ENCODE peak calls at places on chromosomes 11 and 22, in eight cellular contexts. One of them, this sample, is unnamed.

GRCh38 chr11:104784684-104785460 is 113.4 kb downstream of the CASP12 start:
- ATAC-seq in HCT116: no peak
- ATAC-seq in Panc1: no peak
- ATAC-seq in K562: no peak
- ATAC-seq in HepG2: no peak
- ATAC-seq in GM12878: no peak
- ATAC-seq in GM23338: no peak
- ATAC-seq in upper lobe of left lung: no peak
- ATAC-seq in this sample: no peak

GRCh38 chr11:84398017-84398626 is 1112.0 kb upstream of the CCDC90B start:
- ATAC-seq in HCT116: no peak
- ATAC-seq in Panc1: no peak
- ATAC-seq in K562: no peak
- ATAC-seq in HepG2: peak; percentile 53
- ATAC-seq in GM12878: peak; percentile 44
- ATAC-seq in GM23338: peak; percentile 69
- ATAC-seq in upper lobe of left lung: no peak
- ATAC-seq in this sample: no peak

GRCh38 chr11:12267921-12268320 is 109.5 kb upstream of the PARVA start:
- ATAC-seq in HCT116: no peak
- ATAC-seq in Panc1: no peak
- ATAC-seq in K562: no peak
- ATAC-seq in HepG2: no peak
- ATAC-seq in GM12878: no peak
- ATAC-seq in GM23338: no peak
- ATAC-seq in upper lobe of left lung: no peak
- ATAC-seq in this sample: no peak

GRCh38 chr11:70815485-70815832 is 417.1 kb downstream of the CTTN start:
- ATAC-seq in HCT116: no peak
- ATAC-seq in Panc1: no peak
- ATAC-seq in K562: no peak
- ATAC-seq in HepG2: peak; percentile 24
- ATAC-seq in GM12878: no peak
- ATAC-seq in GM23338: no peak
- ATAC-seq in upper lobe of left lung: no peak
- ATAC-seq in this sample: no peak

GRCh38 chr22:27631641-27632040 is 169.9 kb downstream of the MN1 start:
- ATAC-seq in HCT116: no peak
- ATAC-seq in Panc1: no peak
- ATAC-seq in K562: no peak
- ATAC-seq in HepG2: no peak
- ATAC-seq in GM12878: no peak
- ATAC-seq in GM23338: no peak
- ATAC-seq in upper lobe of left lung: no peak
- ATAC-seq in this sample: no peak

GRCh38 chr22:46353483-46354105 is 18.1 kb downstream of the TRMU start:
- ATAC-seq in HCT116: no peak
- ATAC-seq in Panc1: no peak
- ATAC-seq in K562: no peak
- ATAC-seq in HepG2: no peak
- ATAC-seq in GM12878: no peak
- ATAC-seq in GM23338: no peak
- ATAC-seq in upper lobe of left lung: no peak
- ATAC-seq in this sample: no peak

GRCh38 chr22:48581821-48582469 is 1245.7 kb downstream of the BRD1 start:
- ATAC-seq in HCT116: no peak
- ATAC-seq in Panc1: no peak
- ATAC-seq in K562: no peak
- ATAC-seq in HepG2: peak; percentile 6
- ATAC-seq in GM12878: no peak
- ATAC-seq in GM23338: peak; percentile 6
- ATAC-seq in upper lobe of left lung: no peak
- ATAC-seq in this sample: no peak

GRCh38 chr22:46195487-46196165 is 45.3 kb downstream of the PPARA start:
- ATAC-seq in HCT116: no peak
- ATAC-seq in Panc1: no peak
- ATAC-seq in K562: no peak
- ATAC-seq in HepG2: no peak
- ATAC-seq in GM12878: no peak
- ATAC-seq in GM23338: no peak
- ATAC-seq in upper lobe of left lung: no peak
- ATAC-seq in this sample: no peak

GRCh38 chr11:64076764-64077163 is 41.0 kb downstream of the FLRT1 start:
- ATAC-seq in HCT116: no peak
- ATAC-seq in Panc1: no peak
- ATAC-seq in K562: no peak
- ATAC-seq in HepG2: no peak
- ATAC-seq in GM12878: no peak
- ATAC-seq in GM23338: no peak
- ATAC-seq in upper lobe of left lung: no peak
- ATAC-seq in this sample: no peak

DNA sequence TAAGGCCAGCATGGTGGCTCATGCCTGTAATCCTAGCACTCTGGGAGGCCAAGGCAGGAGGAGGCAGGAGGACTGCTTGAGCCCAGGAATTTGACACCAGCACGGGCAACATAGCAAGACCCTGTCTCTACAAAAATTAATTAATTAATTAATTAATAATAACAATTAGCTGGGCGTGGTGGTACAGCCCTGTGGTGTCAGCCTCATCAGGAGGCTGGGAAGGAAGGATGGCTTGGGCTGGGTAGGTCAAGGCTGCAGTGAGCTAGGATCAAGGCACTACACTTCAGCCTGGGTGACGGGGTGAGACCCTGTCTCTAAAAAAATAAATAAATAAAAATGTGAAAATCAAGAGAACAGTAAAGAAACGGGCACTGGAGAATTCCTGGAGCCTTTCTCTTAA is 1.3 kb downstream of the ARFGAP3 start:
- ATAC-seq in HCT116: no peak
- ATAC-seq in Panc1: no peak
- ATAC-seq in K562: no peak
- ATAC-seq in HepG2: no peak
- ATAC-seq in GM12878: no peak
- ATAC-seq in GM23338: no peak
- ATAC-seq in upper lobe of left lung: no peak
- ATAC-seq in this sample: no peak
- H3K4me3 ChIP-seq in HCT116: peak overlapping the region; percentile 69
- H3K4me3 ChIP-seq in Panc1: peak overlapping the region; percentile 87
- H3K4me3 ChIP-seq in K562: peak overlapping the region; percentile 54
- H3K4me3 ChIP-seq in HepG2: peak overlapping the region; percentile 95
- H3K4me3 ChIP-seq in GM12878: peak overlapping the region; percentile 87
- H3K4me3 ChIP-seq in GM23338: peak overlapping the region; percentile 91
- H3K4me3 ChIP-seq in upper lobe of left lung: peak overlapping the region; percentile 51
- H3K4me3 ChIP-seq in this sample: peak overlapping the region; percentile 60

GRCh38 chr22:41917906-41918791 is 3.3 kb upstream of the SHISA8 start:
- ATAC-seq in HCT116: no peak
- ATAC-seq in Panc1: peak; percentile 32
- ATAC-seq in K562: no peak
- ATAC-seq in HepG2: peak; percentile 4
- ATAC-seq in GM12878: no peak
- ATAC-seq in GM23338: no peak
- ATAC-seq in upper lobe of left lung: no peak
- ATAC-seq in this sample: no peak
- H3K4me1 ChIP-seq in HCT116: peaks cover 34% of the 10 kb centered on the region
- H3K4me1 ChIP-seq in Panc1: no peaks in the 10 kb centered on the region
- H3K4me1 ChIP-seq in K562: peaks cover 6% of the 10 kb centered on the region
- H3K4me1 ChIP-seq in HepG2: peaks cover 37% of the 10 kb centered on the region
- H3K4me1 ChIP-seq in GM12878: peaks cover 64% of the 10 kb centered on the region
- H3K4me1 ChIP-seq in GM23338: peaks cover 28% of the 10 kb centered on the region
- H3K4me1 ChIP-seq in upper lobe of left lung: peaks cover 30% of the 10 kb centered on the region
- H3K4me1 ChIP-seq in this sample: peaks cover 45% of the 10 kb centered on the region

DNA sequence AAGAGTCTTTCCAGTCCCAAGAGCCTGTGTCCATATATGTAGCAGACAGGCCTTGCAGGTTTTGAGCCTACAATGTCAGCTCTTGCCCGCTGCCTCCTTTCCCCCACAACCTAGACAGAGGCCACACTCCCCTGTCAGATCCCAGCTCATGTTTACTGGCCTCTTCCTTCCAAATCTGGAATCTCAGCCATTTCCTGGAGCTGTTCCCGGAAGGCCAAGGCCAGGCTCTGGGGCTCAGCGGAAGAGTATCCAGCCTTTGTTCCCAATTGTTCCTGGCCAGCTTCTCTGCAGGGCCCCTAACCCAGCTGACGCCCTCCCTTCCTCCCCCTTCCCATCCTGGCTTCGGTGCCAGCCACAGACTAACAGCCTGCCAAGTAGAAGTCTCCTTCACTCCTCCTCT is 1.0 kb upstream of the ROBO4 start:
- ATAC-seq in HCT116: peak; percentile 6
- ATAC-seq in Panc1: peak; percentile 7
- ATAC-seq in K562: no peak
- ATAC-seq in HepG2: peak; percentile 56
- ATAC-seq in GM12878: no peak
- ATAC-seq in GM23338: peak; percentile 59
- ATAC-seq in upper lobe of left lung: peak; percentile 70
- ATAC-seq in this sample: peak; percentile 24
- TF ChIP-seq POLR2AphosphoS5 in HCT116: peak; percentile 6
- TF ChIP-seq POLR2AphosphoS5 in Panc1: no peak
- TF ChIP-seq POLR2AphosphoS5 in K562: no peak
- TF ChIP-seq POLR2AphosphoS5 in HepG2: no peak
- TF ChIP-seq POLR2AphosphoS5 in GM12878: no peak
- TF ChIP-seq POLR2AphosphoS5 in GM23338: no peak
- TF ChIP-seq POLR2AphosphoS5 in upper lobe of left lung: peak; percentile 85
- TF ChIP-seq POLR2AphosphoS5 in this sample: peak; percentile 16

DNA sequence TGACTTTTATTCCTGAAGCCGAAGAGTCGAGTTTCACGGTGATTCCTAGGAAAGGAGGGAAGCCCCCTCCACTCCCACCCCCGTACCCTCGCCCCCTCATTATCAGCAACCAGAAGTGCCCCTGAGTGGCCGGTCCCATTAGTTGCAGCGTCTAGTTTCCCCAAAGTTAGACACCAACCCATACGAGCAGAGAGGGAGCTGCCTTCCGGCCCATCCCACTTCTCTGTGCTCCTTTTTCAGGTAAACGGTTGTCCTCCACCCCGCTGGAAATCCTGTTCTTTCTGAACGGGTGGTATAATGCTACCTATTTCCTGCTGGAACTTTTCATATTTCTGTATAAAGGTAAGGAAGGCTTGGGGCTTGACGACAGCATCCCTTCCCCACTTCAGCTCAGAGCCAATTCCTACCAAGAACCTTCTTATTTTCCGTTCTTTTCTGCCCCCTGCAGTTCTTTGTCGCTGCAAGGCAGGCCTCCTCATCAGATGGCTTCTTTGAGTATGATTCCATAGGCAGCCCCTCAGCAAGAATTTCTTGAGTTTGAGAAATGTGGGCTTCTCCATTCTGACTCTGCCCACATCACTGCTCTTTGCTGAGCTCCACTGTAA is 706 bp downstream of the TMEM216 start:
- ATAC-seq in HCT116: peak; percentile 50
- ATAC-seq in Panc1: peak; percentile 63
- ATAC-seq in K562: peak; percentile 81
- ATAC-seq in HepG2: peak; percentile 56
- ATAC-seq in GM12878: peak; percentile 64
- ATAC-seq in GM23338: peak; percentile 26
- ATAC-seq in upper lobe of left lung: no peak
- ATAC-seq in this sample: no peak
- H3K4me3 ChIP-seq in HCT116: peak overlapping the region; percentile 81
- H3K4me3 ChIP-seq in Panc1: peak overlapping the region; percentile 86
- H3K4me3 ChIP-seq in K562: peak overlapping the region; percentile 38
- H3K4me3 ChIP-seq in HepG2: peak overlapping the region; percentile 95
- H3K4me3 ChIP-seq in GM12878: peak overlapping the region; percentile 89
- H3K4me3 ChIP-seq in GM23338: peak overlapping the region; percentile 90
- H3K4me3 ChIP-seq in upper lobe of left lung: peak overlapping the region; percentile 80
- H3K4me3 ChIP-seq in this sample: peak overlapping the region; percentile 98

GRCh38 chr11:43984039-43984438 is 41.6 kb downstream of the C11orf96 start:
- ATAC-seq in HCT116: no peak
- ATAC-seq in Panc1: no peak
- ATAC-seq in K562: no peak
- ATAC-seq in HepG2: no peak
- ATAC-seq in GM12878: no peak
- ATAC-seq in GM23338: no peak
- ATAC-seq in upper lobe of left lung: no peak
- ATAC-seq in this sample: no peak

GRCh38 chr11:43983221-43983795 is 40.9 kb downstream of the C11orf96 start:
- ATAC-seq in HCT116: no peak
- ATAC-seq in Panc1: peak; percentile 50
- ATAC-seq in K562: no peak
- ATAC-seq in HepG2: no peak
- ATAC-seq in GM12878: no peak
- ATAC-seq in GM23338: no peak
- ATAC-seq in upper lobe of left lung: no peak
- ATAC-seq in this sample: no peak

GRCh38 chr11:43984519-43985385 is 42.3 kb downstream of the C11orf96 start:
- ATAC-seq in HCT116: no peak
- ATAC-seq in Panc1: no peak
- ATAC-seq in K562: peak; percentile 9
- ATAC-seq in HepG2: peak; percentile 86
- ATAC-seq in GM12878: no peak
- ATAC-seq in GM23338: no peak
- ATAC-seq in upper lobe of left lung: peak; percentile 70
- ATAC-seq in this sample: no peak

GRCh38 chr11:43982421-43982820 is 40.0 kb downstream of the C11orf96 start:
- ATAC-seq in HCT116: no peak
- ATAC-seq in Panc1: no peak
- ATAC-seq in K562: no peak
- ATAC-seq in HepG2: no peak
- ATAC-seq in GM12878: no peak
- ATAC-seq in GM23338: no peak
- ATAC-seq in upper lobe of left lung: no peak
- ATAC-seq in this sample: no peak

GRCh38 chr11:43981006-43981405 is 38.6 kb downstream of the C11orf96 start:
- ATAC-seq in HCT116: no peak
- ATAC-seq in Panc1: no peak
- ATAC-seq in K562: no peak
- ATAC-seq in HepG2: no peak
- ATAC-seq in GM12878: no peak
- ATAC-seq in GM23338: no peak
- ATAC-seq in upper lobe of left lung: no peak
- ATAC-seq in this sample: no peak
- H3K4me1 ChIP-seq in HCT116: peaks cover 6% of the 10 kb centered on the region
- H3K4me1 ChIP-seq in Panc1: no peaks in the 10 kb centered on the region
- H3K4me1 ChIP-seq in K562: peaks cover 6% of the 10 kb centered on the region
- H3K4me1 ChIP-seq in HepG2: peaks cover 35% of the 10 kb centered on the region
- H3K4me1 ChIP-seq in GM12878: no peaks in the 10 kb centered on the region
- H3K4me1 ChIP-seq in GM23338: no peaks in the 10 kb centered on the region
- H3K4me1 ChIP-seq in upper lobe of left lung: peaks cover 18% of the 10 kb centered on the region
- H3K4me1 ChIP-seq in this sample: peaks cover 6% of the 10 kb centered on the region

DNA sequence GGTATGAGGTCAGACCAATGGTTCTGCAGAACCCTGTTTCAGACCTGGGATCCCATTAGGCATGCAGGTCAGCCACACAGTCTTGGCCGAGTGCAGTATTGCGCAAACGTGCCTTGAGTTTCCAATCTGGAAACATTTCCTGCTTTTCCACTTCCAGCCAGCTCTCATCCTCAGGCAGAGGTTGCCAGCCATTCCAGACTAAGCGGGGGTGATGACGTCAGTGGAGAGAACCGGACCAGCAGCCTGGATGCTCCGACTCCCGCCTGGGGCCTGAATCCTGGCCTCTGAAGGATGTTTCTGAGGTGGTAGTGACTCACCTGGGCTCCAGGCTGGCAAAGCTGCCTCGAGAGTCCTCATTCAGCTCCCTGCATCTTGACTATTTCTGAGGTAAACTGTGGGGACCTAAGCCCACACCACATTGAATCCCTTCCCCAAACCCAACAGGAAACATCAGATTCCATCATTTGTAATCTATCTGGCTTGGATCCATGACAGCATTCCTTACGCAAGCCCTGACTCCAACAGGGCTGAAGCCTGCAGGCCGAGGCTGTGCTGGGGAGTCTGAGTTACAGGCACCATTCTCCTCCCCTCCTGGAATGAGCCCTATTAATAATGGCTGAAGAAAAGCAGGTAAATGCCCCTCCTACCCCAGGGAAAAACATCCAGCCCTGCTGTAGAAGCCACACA is 83.0 kb downstream of the ABTB2 start:
- ATAC-seq in HCT116: peak; percentile 97
- ATAC-seq in Panc1: peak; percentile 74
- ATAC-seq in K562: no peak
- ATAC-seq in HepG2: no peak
- ATAC-seq in GM12878: no peak
- ATAC-seq in GM23338: peak; percentile 45
- ATAC-seq in upper lobe of left lung: peak; percentile 94
- ATAC-seq in this sample: peak; percentile 95
- TF ChIP-seq POLR2AphosphoS5 in HCT116: no peak
- TF ChIP-seq POLR2AphosphoS5 in Panc1: no peak
- TF ChIP-seq POLR2AphosphoS5 in K562: no peak
- TF ChIP-seq POLR2AphosphoS5 in HepG2: no peak
- TF ChIP-seq POLR2AphosphoS5 in GM12878: no peak
- TF ChIP-seq POLR2AphosphoS5 in GM23338: no peak
- TF ChIP-seq POLR2AphosphoS5 in upper lobe of left lung: peak; percentile 77
- TF ChIP-seq POLR2AphosphoS5 in this sample: peak; percentile 84

This sample was measured in gastroesophageal sphincter.